ENCODE peak calls at places on chromosomes 3 and 15, in nine cellular contexts. One of them, this sample, is unnamed.

GRCh38 chr3:43503067-43503728 is 118.6 kb downstream of the ANO10 start:
- DNase-seq in bronchial epithelial cell: peak; percentile 45
- DNase-seq in lower leg skin: no peak
- DNase-seq in PC-3: peak; percentile 77
- DNase-seq in AG04449: no peak
- DNase-seq in MM.1S: peak; percentile 35
- DNase-seq in tibial artery: no peak
- DNase-seq in brain microvascular endothelial cell: no peak
- DNase-seq in left ventricle myocardium inferior: no peak
- DNase-seq in this sample: peak; percentile 64

GRCh38 chr15:99993262-99993661 is 260.0 kb upstream of the LYSMD4 start:
- DNase-seq in MM.1S: no peak
- DNase-seq in bronchial epithelial cell: no peak
- DNase-seq in brain microvascular endothelial cell: no peak
- DNase-seq in PC-3: no peak
- DNase-seq in lower leg skin: peak; percentile 64
- DNase-seq in AG04449: no peak
- DNase-seq in tibial artery: peak; percentile 34
- DNase-seq in left ventricle myocardium inferior: no peak
- DNase-seq in this sample: no peak

GRCh38 chr3:142723665-142723967 is 218 bp upstream of the TRPC1 start:
- DNase-seq in brain microvascular endothelial cell: no peak
- DNase-seq in tibial artery: no peak
- DNase-seq in left ventricle myocardium inferior: no peak
- DNase-seq in PC-3: no peak
- DNase-seq in AG04449: no peak
- DNase-seq in MM.1S: peak; percentile 82
- DNase-seq in bronchial epithelial cell: no peak
- DNase-seq in lower leg skin: no peak
- DNase-seq in this sample: no peak

GRCh38 chr15:85168642-85169173 is 187.1 kb downstream of the PDE8A start:
- DNase-seq in tibial artery: no peak
- DNase-seq in AG04449: no peak
- DNase-seq in bronchial epithelial cell: peak; percentile 60
- DNase-seq in lower leg skin: no peak
- DNase-seq in MM.1S: peak; percentile 85
- DNase-seq in left ventricle myocardium inferior: no peak
- DNase-seq in brain microvascular endothelial cell: peak; percentile 21
- DNase-seq in PC-3: peak; percentile 77
- DNase-seq in this sample: peak; percentile 13

GRCh38 chr3:184336484-184337230 is 743 bp upstream of the FAM131A start:
- DNase-seq in bronchial epithelial cell: peak; percentile 53
- DNase-seq in lower leg skin: peak; percentile 90
- DNase-seq in PC-3: peak; percentile 48
- DNase-seq in brain microvascular endothelial cell: no peak
- DNase-seq in tibial artery: peak; percentile 77
- DNase-seq in left ventricle myocardium inferior: no peak
- DNase-seq in AG04449: no peak
- DNase-seq in MM.1S: no peak
- DNase-seq in this sample: peak; percentile 80

GRCh38 chr3:12465826-12466225 is 18.5 kb upstream of the TSEN2 start:
- DNase-seq in lower leg skin: no peak
- DNase-seq in brain microvascular endothelial cell: no peak
- DNase-seq in left ventricle myocardium inferior: no peak
- DNase-seq in MM.1S: no peak
- DNase-seq in tibial artery: no peak
- DNase-seq in bronchial epithelial cell: no peak
- DNase-seq in PC-3: no peak
- DNase-seq in AG04449: no peak
- DNase-seq in this sample: no peak

GRCh38 chr3:159922861-159923312 is 65.7 kb upstream of the IL12A start:
- DNase-seq in AG04449: no peak
- DNase-seq in left ventricle myocardium inferior: no peak
- DNase-seq in bronchial epithelial cell: no peak
- DNase-seq in brain microvascular endothelial cell: no peak
- DNase-seq in tibial artery: no peak
- DNase-seq in PC-3: no peak
- DNase-seq in MM.1S: no peak
- DNase-seq in lower leg skin: no peak
- DNase-seq in this sample: no peak

GRCh38 chr3:114635878-114636277 is 342.1 kb downstream of the TIGIT start:
- DNase-seq in left ventricle myocardium inferior: no peak
- DNase-seq in tibial artery: no peak
- DNase-seq in MM.1S: no peak
- DNase-seq in lower leg skin: no peak
- DNase-seq in PC-3: no peak
- DNase-seq in brain microvascular endothelial cell: no peak
- DNase-seq in bronchial epithelial cell: no peak
- DNase-seq in AG04449: no peak
- DNase-seq in this sample: no peak

GRCh38 chr3:30630238-30631030 is 24.0 kb downstream of the TGFBR2 start:
- DNase-seq in lower leg skin: no peak
- DNase-seq in MM.1S: no peak
- DNase-seq in PC-3: no peak
- DNase-seq in left ventricle myocardium inferior: no peak
- DNase-seq in tibial artery: no peak
- DNase-seq in brain microvascular endothelial cell: no peak
- DNase-seq in AG04449: no peak
- DNase-seq in bronchial epithelial cell: no peak
- DNase-seq in this sample: no peak

GRCh38 chr3:133384331-133385027 is 15.4 kb upstream of the BFSP2 start:
- DNase-seq in brain microvascular endothelial cell: peak; percentile 47
- DNase-seq in lower leg skin: peak; percentile 84
- DNase-seq in left ventricle myocardium inferior: peak; percentile 38
- DNase-seq in MM.1S: peak; percentile 77
- DNase-seq in PC-3: peak; percentile 69
- DNase-seq in AG04449: no peak
- DNase-seq in bronchial epithelial cell: peak; percentile 57
- DNase-seq in tibial artery: no peak
- DNase-seq in this sample: peak; percentile 65

GRCh38 chr15:85730001-85730820 is 64.5 kb downstream of the KLHL25 start:
- DNase-seq in tibial artery: peak; percentile 45
- DNase-seq in lower leg skin: no peak
- DNase-seq in AG04449: no peak
- DNase-seq in MM.1S: peak; percentile 50
- DNase-seq in left ventricle myocardium inferior: no peak
- DNase-seq in PC-3: peak; percentile 80
- DNase-seq in bronchial epithelial cell: peak; percentile 58
- DNase-seq in brain microvascular endothelial cell: peak; percentile 56
- DNase-seq in this sample: peak; percentile 76

GRCh38 chr3:125651246-125651645 is 55.9 kb upstream of the OSBPL11 start:
- DNase-seq in brain microvascular endothelial cell: peak; percentile 5
- DNase-seq in MM.1S: no peak
- DNase-seq in PC-3: peak; percentile 27
- DNase-seq in lower leg skin: no peak
- DNase-seq in bronchial epithelial cell: peak; percentile 73
- DNase-seq in AG04449: peak; percentile 12
- DNase-seq in left ventricle myocardium inferior: no peak
- DNase-seq in tibial artery: no peak
- DNase-seq in this sample: no peak

GRCh38 chr15:83913034-83913632 is 259.2 kb downstream of the ADAMTSL3 start:
- DNase-seq in lower leg skin: no peak
- DNase-seq in MM.1S: no peak
- DNase-seq in left ventricle myocardium inferior: no peak
- DNase-seq in tibial artery: no peak
- DNase-seq in PC-3: no peak
- DNase-seq in AG04449: no peak
- DNase-seq in bronchial epithelial cell: no peak
- DNase-seq in brain microvascular endothelial cell: no peak
- DNase-seq in this sample: no peak

GRCh38 chr3:7270731-7271130 is 409.8 kb downstream of the GRM7 start:
- DNase-seq in lower leg skin: no peak
- DNase-seq in tibial artery: no peak
- DNase-seq in AG04449: no peak
- DNase-seq in PC-3: no peak
- DNase-seq in brain microvascular endothelial cell: no peak
- DNase-seq in left ventricle myocardium inferior: no peak
- DNase-seq in MM.1S: no peak
- DNase-seq in bronchial epithelial cell: no peak
- DNase-seq in this sample: no peak

GRCh38 chr3:7280318-7280717 is 419.4 kb downstream of the GRM7 start:
- DNase-seq in bronchial epithelial cell: no peak
- DNase-seq in left ventricle myocardium inferior: no peak
- DNase-seq in AG04449: no peak
- DNase-seq in brain microvascular endothelial cell: no peak
- DNase-seq in PC-3: no peak
- DNase-seq in lower leg skin: no peak
- DNase-seq in tibial artery: no peak
- DNase-seq in MM.1S: no peak
- DNase-seq in this sample: no peak

GRCh38 chr3:7272203-7272602 is 411.3 kb downstream of the GRM7 start:
- DNase-seq in PC-3: no peak
- DNase-seq in MM.1S: no peak
- DNase-seq in bronchial epithelial cell: peak; percentile 38
- DNase-seq in AG04449: no peak
- DNase-seq in tibial artery: no peak
- DNase-seq in lower leg skin: no peak
- DNase-seq in brain microvascular endothelial cell: no peak
- DNase-seq in left ventricle myocardium inferior: no peak
- DNase-seq in this sample: no peak

GRCh38 chr3:7271631-7272030 is 410.7 kb downstream of the GRM7 start:
- DNase-seq in lower leg skin: no peak
- DNase-seq in AG04449: no peak
- DNase-seq in PC-3: no peak
- DNase-seq in brain microvascular endothelial cell: no peak
- DNase-seq in MM.1S: no peak
- DNase-seq in bronchial epithelial cell: no peak
- DNase-seq in tibial artery: no peak
- DNase-seq in left ventricle myocardium inferior: no peak
- DNase-seq in this sample: no peak

GRCh38 chr3:7275396-7275795 is 414.5 kb downstream of the GRM7 start:
- DNase-seq in PC-3: no peak
- DNase-seq in lower leg skin: no peak
- DNase-seq in left ventricle myocardium inferior: no peak
- DNase-seq in MM.1S: no peak
- DNase-seq in tibial artery: no peak
- DNase-seq in brain microvascular endothelial cell: no peak
- DNase-seq in bronchial epithelial cell: no peak
- DNase-seq in AG04449: no peak
- DNase-seq in this sample: no peak
- TF ChIP-seq CTCF in PC-3: no peak
- TF ChIP-seq CTCF in lower leg skin: no peak
- TF ChIP-seq CTCF in left ventricle myocardium inferior: no peak
- TF ChIP-seq CTCF in MM.1S: no peak
- TF ChIP-seq CTCF in tibial artery: no peak
- TF ChIP-seq CTCF in brain microvascular endothelial cell: no peak
- TF ChIP-seq CTCF in bronchial epithelial cell: no peak
- TF ChIP-seq CTCF in AG04449: no peak
- TF ChIP-seq CTCF in this sample: no peak

DNA sequence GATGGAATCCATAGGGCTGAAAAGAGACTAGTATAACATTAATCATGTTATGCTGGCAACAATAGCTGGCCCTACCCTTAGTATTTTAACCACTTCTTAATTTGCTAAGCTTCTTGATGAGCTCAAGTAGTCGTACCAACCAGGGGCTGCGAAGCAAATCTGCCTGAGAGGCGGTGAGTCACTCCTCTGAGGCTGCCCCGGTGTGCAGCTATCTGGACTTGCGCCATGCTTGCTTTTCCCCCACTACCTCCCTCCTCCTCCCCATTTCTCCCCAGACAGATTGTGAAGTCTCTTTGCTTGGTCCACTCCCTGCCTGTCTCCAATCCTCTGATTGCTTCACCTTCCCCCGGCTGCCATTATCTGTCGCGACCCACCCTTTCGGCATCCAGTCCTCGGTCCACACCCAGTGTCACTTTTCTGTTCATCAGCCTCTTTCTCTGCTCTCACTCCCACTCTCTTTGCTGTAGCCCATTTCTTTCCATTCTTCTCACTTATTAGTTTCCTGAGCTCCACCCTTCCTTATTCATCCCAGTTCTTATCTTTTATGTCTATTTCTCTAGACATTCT is 42.7 kb downstream of the DUT start:
- DNase-seq in bronchial epithelial cell: peak; percentile 76
- DNase-seq in left ventricle myocardium inferior: peak; percentile 23
- DNase-seq in PC-3: peak; percentile 63
- DNase-seq in tibial artery: no peak
- DNase-seq in brain microvascular endothelial cell: peak; percentile 89
- DNase-seq in AG04449: no peak
- DNase-seq in MM.1S: no peak
- DNase-seq in lower leg skin: no peak
- DNase-seq in this sample: peak; percentile 85
- H3K4me3 ChIP-seq in bronchial epithelial cell: no peak overlapping the region
- H3K4me3 ChIP-seq in left ventricle myocardium inferior: no peak overlapping the region
- H3K4me3 ChIP-seq in PC-3: no peak overlapping the region
- H3K4me3 ChIP-seq in tibial artery: no peak overlapping the region
- H3K4me3 ChIP-seq in brain microvascular endothelial cell: no peak overlapping the region
- H3K4me3 ChIP-seq in AG04449: no peak overlapping the region
- H3K4me3 ChIP-seq in MM.1S: no peak overlapping the region
- H3K4me3 ChIP-seq in lower leg skin: no peak overlapping the region
- H3K4me3 ChIP-seq in this sample: no peak overlapping the region

GRCh38 chr15:56281145-56281544 is 37.5 kb upstream of the RFX7 start:
- DNase-seq in left ventricle myocardium inferior: no peak
- DNase-seq in bronchial epithelial cell: no peak
- DNase-seq in MM.1S: no peak
- DNase-seq in tibial artery: no peak
- DNase-seq in brain microvascular endothelial cell: no peak
- DNase-seq in PC-3: no peak
- DNase-seq in lower leg skin: no peak
- DNase-seq in AG04449: no peak
- DNase-seq in this sample: no peak

GRCh38 chr15:56291741-56292140 is 48.1 kb upstream of the RFX7 start:
- DNase-seq in lower leg skin: no peak
- DNase-seq in PC-3: no peak
- DNase-seq in MM.1S: no peak
- DNase-seq in left ventricle myocardium inferior: no peak
- DNase-seq in AG04449: no peak
- DNase-seq in brain microvascular endothelial cell: no peak
- DNase-seq in tibial artery: no peak
- DNase-seq in bronchial epithelial cell: no peak
- DNase-seq in this sample: no peak

GRCh38 chr15:56286213-56286612 is 42.5 kb upstream of the RFX7 start:
- DNase-seq in left ventricle myocardium inferior: no peak
- DNase-seq in tibial artery: no peak
- DNase-seq in lower leg skin: no peak
- DNase-seq in PC-3: no peak
- DNase-seq in MM.1S: peak; percentile 15
- DNase-seq in bronchial epithelial cell: no peak
- DNase-seq in brain microvascular endothelial cell: no peak
- DNase-seq in AG04449: no peak
- DNase-seq in this sample: no peak
- TF ChIP-seq CTCF in left ventricle myocardium inferior: no peak
- TF ChIP-seq CTCF in tibial artery: no peak
- TF ChIP-seq CTCF in lower leg skin: no peak
- TF ChIP-seq CTCF in PC-3: peak; percentile 59
- TF ChIP-seq CTCF in MM.1S: peak; percentile 50
- TF ChIP-seq CTCF in bronchial epithelial cell: peak; percentile 34
- TF ChIP-seq CTCF in brain microvascular endothelial cell: peak; percentile 46
- TF ChIP-seq CTCF in AG04449: no peak
- TF ChIP-seq CTCF in this sample: peak; percentile 11

DNA sequence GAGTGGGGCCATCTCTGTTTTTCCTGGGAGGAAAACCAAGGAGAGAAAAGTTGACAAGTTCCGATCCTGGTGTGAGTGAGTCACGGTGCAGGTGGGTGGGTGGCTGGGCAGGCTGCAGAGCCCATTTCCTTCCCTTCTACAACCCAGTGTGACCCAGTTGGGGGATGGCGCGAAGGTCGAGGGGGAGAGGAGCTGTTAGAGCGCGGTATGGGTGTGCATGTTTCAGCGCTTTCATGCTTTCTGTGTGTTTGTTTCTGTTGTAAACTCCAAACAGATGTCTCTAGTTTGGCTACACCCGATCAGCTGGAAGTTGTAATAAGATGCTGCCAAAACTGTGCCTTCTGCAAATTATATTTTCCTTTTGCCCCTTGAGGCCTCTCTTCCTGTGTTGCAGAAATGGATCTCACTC is 3.8 kb downstream of the FAM43A start:
- DNase-seq in bronchial epithelial cell: no peak
- DNase-seq in brain microvascular endothelial cell: no peak
- DNase-seq in PC-3: peak; percentile 23
- DNase-seq in left ventricle myocardium inferior: peak; percentile 48
- DNase-seq in lower leg skin: peak; percentile 88
- DNase-seq in MM.1S: no peak
- DNase-seq in tibial artery: no peak
- DNase-seq in AG04449: no peak
- DNase-seq in this sample: peak; percentile 65
- H3K4me3 ChIP-seq in bronchial epithelial cell: no peak overlapping the region
- H3K4me3 ChIP-seq in brain microvascular endothelial cell: peak overlapping the region; percentile 29
- H3K4me3 ChIP-seq in PC-3: peak overlapping the region; percentile 93
- H3K4me3 ChIP-seq in left ventricle myocardium inferior: peak overlapping the region; percentile 93
- H3K4me3 ChIP-seq in lower leg skin: no peak overlapping the region
- H3K4me3 ChIP-seq in MM.1S: no peak overlapping the region
- H3K4me3 ChIP-seq in tibial artery: no peak overlapping the region
- H3K4me3 ChIP-seq in AG04449: peak overlapping the region; percentile 22
- H3K4me3 ChIP-seq in this sample: peak overlapping the region; percentile 83

This sample was measured in cardiac fibroblast.